ENCODE peak calls at places on chromosomes 11 and 22, in ten cellular contexts. One of them, this sample, is unnamed. For H3K9me3, the result is how much of the 10 kb centered on the place peaks cover.

GRCh38 chr11:22666700-22667439 is 459 bp downstream of the GAS2 start:
- DNase-seq in ovary: peak
- DNase-seq in GM12878: no peak
- DNase-seq in tibial nerve: no peak
- DNase-seq in A549: no peak
- DNase-seq in transverse colon: peak
- DNase-seq in suprapubic skin: no peak
- DNase-seq in HepG2: peak
- DNase-seq in stomach: peak
- DNase-seq in H1: peak
- DNase-seq in this sample: no peak

GRCh38 chr22:49671331-49672012 is 156.2 kb downstream of the BRD1 start:
- DNase-seq in ovary: no peak
- DNase-seq in GM12878: no peak
- DNase-seq in tibial nerve: no peak
- DNase-seq in A549: no peak
- DNase-seq in transverse colon: no peak
- DNase-seq in suprapubic skin: peak
- DNase-seq in HepG2: no peak
- DNase-seq in stomach: peak
- DNase-seq in H1: no peak
- DNase-seq in this sample: no peak

GRCh38 chr11:61602775-61603569 is 22.1 kb upstream of the SYT7 start:
- DNase-seq in ovary: peak
- DNase-seq in GM12878: no peak
- DNase-seq in tibial nerve: peak
- DNase-seq in A549: no peak
- DNase-seq in transverse colon: peak
- DNase-seq in suprapubic skin: peak
- DNase-seq in HepG2: no peak
- DNase-seq in stomach: peak
- DNase-seq in H1: no peak
- DNase-seq in this sample: peak

GRCh38 chr11:94574193-94574961 is 7.2 kb downstream of the PIWIL4 start:
- DNase-seq in ovary: peak
- DNase-seq in GM12878: no peak
- DNase-seq in tibial nerve: no peak
- DNase-seq in A549: no peak
- DNase-seq in transverse colon: no peak
- DNase-seq in suprapubic skin: no peak
- DNase-seq in HepG2: no peak
- DNase-seq in stomach: no peak
- DNase-seq in H1: no peak
- DNase-seq in this sample: no peak

GRCh38 chr11:7551571-7551970 is 37.8 kb downstream of the PPFIBP2 start:
- DNase-seq in ovary: no peak
- DNase-seq in GM12878: no peak
- DNase-seq in tibial nerve: no peak
- DNase-seq in A549: no peak
- DNase-seq in transverse colon: no peak
- DNase-seq in suprapubic skin: no peak
- DNase-seq in HepG2: no peak
- DNase-seq in stomach: no peak
- DNase-seq in H1: no peak
- DNase-seq in this sample: no peak

GRCh38 chr11:107799245-107799859 is 59.2 kb downstream of the SLC35F2 start:
- DNase-seq in ovary: peak
- DNase-seq in GM12878: peak
- DNase-seq in tibial nerve: peak
- DNase-seq in A549: peak
- DNase-seq in transverse colon: peak
- DNase-seq in suprapubic skin: peak
- DNase-seq in HepG2: peak
- DNase-seq in stomach: peak
- DNase-seq in H1: peak
- DNase-seq in this sample: peak

GRCh38 chr11:47332303-47332711 is 20.2 kb downstream of the MYBPC3 start:
- DNase-seq in ovary: no peak
- DNase-seq in GM12878: no peak
- DNase-seq in tibial nerve: no peak
- DNase-seq in A549: no peak
- DNase-seq in transverse colon: no peak
- DNase-seq in suprapubic skin: no peak
- DNase-seq in HepG2: no peak
- DNase-seq in stomach: no peak
- DNase-seq in H1: no peak
- DNase-seq in this sample: no peak

GRCh38 chr22:19438286-19438685 is 5.9 kb downstream of the MRPL40 start:
- DNase-seq in ovary: no peak
- DNase-seq in GM12878: no peak
- DNase-seq in tibial nerve: no peak
- DNase-seq in A549: no peak
- DNase-seq in transverse colon: no peak
- DNase-seq in suprapubic skin: no peak
- DNase-seq in HepG2: no peak
- DNase-seq in stomach: no peak
- DNase-seq in H1: no peak
- DNase-seq in this sample: no peak

GRCh38 chr11:74566386-74566960 is 25.9 kb upstream of the POLD3 start:
- DNase-seq in ovary: no peak
- DNase-seq in GM12878: no peak
- DNase-seq in tibial nerve: no peak
- DNase-seq in A549: no peak
- DNase-seq in transverse colon: no peak
- DNase-seq in suprapubic skin: no peak
- DNase-seq in HepG2: no peak
- DNase-seq in stomach: no peak
- DNase-seq in H1: no peak
- DNase-seq in this sample: no peak

GRCh38 chr11:119339581-119340334 is 925 bp downstream of the C1QTNF5 start:
- DNase-seq in ovary: peak
- DNase-seq in GM12878: no peak
- DNase-seq in tibial nerve: no peak
- DNase-seq in A549: no peak
- DNase-seq in transverse colon: peak
- DNase-seq in suprapubic skin: no peak
- DNase-seq in HepG2: peak
- DNase-seq in stomach: peak
- DNase-seq in H1: no peak
- DNase-seq in this sample: peak

GRCh38 chr22:40345801-40346177 is 511 bp upstream of the ADSL start:
- DNase-seq in ovary: peak
- DNase-seq in GM12878: no peak
- DNase-seq in tibial nerve: no peak
- DNase-seq in A549: no peak
- DNase-seq in transverse colon: peak
- DNase-seq in suprapubic skin: peak
- DNase-seq in HepG2: peak
- DNase-seq in stomach: peak
- DNase-seq in H1: no peak
- DNase-seq in this sample: no peak

GRCh38 chr11:58958500-58958899 is 19.2 kb downstream of the GLYATL1 start:
- DNase-seq in ovary: no peak
- DNase-seq in GM12878: peak
- DNase-seq in tibial nerve: no peak
- DNase-seq in A549: peak
- DNase-seq in transverse colon: peak
- DNase-seq in suprapubic skin: no peak
- DNase-seq in HepG2: peak
- DNase-seq in stomach: peak
- DNase-seq in H1: peak
- DNase-seq in this sample: no peak

GRCh38 chr11:62669420-62670161 is 1.9 kb upstream of the UQCC3 start:
- DNase-seq in ovary: no peak
- DNase-seq in GM12878: no peak
- DNase-seq in tibial nerve: no peak
- DNase-seq in A549: peak
- DNase-seq in transverse colon: peak
- DNase-seq in suprapubic skin: no peak
- DNase-seq in HepG2: peak
- DNase-seq in stomach: no peak
- DNase-seq in H1: no peak
- DNase-seq in this sample: no peak

GRCh38 chr11:124892131-124892530 is 5.5 kb downstream of the ROBO4 start:
- DNase-seq in ovary: no peak
- DNase-seq in GM12878: no peak
- DNase-seq in tibial nerve: no peak
- DNase-seq in A549: no peak
- DNase-seq in transverse colon: no peak
- DNase-seq in suprapubic skin: no peak
- DNase-seq in HepG2: no peak
- DNase-seq in stomach: no peak
- DNase-seq in H1: no peak
- DNase-seq in this sample: no peak
- H3K9me3 ChIP-seq in ovary: under half
- H3K9me3 ChIP-seq in GM12878: under half
- H3K9me3 ChIP-seq in tibial nerve: under half
- H3K9me3 ChIP-seq in A549: under half
- H3K9me3 ChIP-seq in transverse colon: under half
- H3K9me3 ChIP-seq in suprapubic skin: under half
- H3K9me3 ChIP-seq in HepG2: under half
- H3K9me3 ChIP-seq in stomach: under half
- H3K9me3 ChIP-seq in H1: under half
- H3K9me3 ChIP-seq in this sample: under half

GRCh38 chr11:68204402-68204801 is 8.7 kb downstream of the KMT5B start:
- DNase-seq in ovary: no peak
- DNase-seq in GM12878: no peak
- DNase-seq in tibial nerve: no peak
- DNase-seq in A549: no peak
- DNase-seq in transverse colon: no peak
- DNase-seq in suprapubic skin: no peak
- DNase-seq in HepG2: no peak
- DNase-seq in stomach: no peak
- DNase-seq in H1: no peak
- DNase-seq in this sample: no peak

GRCh38 chr11:68200639-68201038 is 12.5 kb downstream of the KMT5B start:
- DNase-seq in ovary: no peak
- DNase-seq in GM12878: no peak
- DNase-seq in tibial nerve: no peak
- DNase-seq in A549: no peak
- DNase-seq in transverse colon: no peak
- DNase-seq in suprapubic skin: no peak
- DNase-seq in HepG2: no peak
- DNase-seq in stomach: no peak
- DNase-seq in H1: no peak
- DNase-seq in this sample: no peak

GRCh38 chr11:68202165-68202564 is 10.9 kb downstream of the KMT5B start:
- DNase-seq in ovary: no peak
- DNase-seq in GM12878: no peak
- DNase-seq in tibial nerve: no peak
- DNase-seq in A549: no peak
- DNase-seq in transverse colon: no peak
- DNase-seq in suprapubic skin: no peak
- DNase-seq in HepG2: no peak
- DNase-seq in stomach: no peak
- DNase-seq in H1: no peak
- DNase-seq in this sample: no peak

GRCh38 chr11:68211546-68211945 is 1.6 kb downstream of the KMT5B start:
- DNase-seq in ovary: no peak
- DNase-seq in GM12878: no peak
- DNase-seq in tibial nerve: no peak
- DNase-seq in A549: no peak
- DNase-seq in transverse colon: peak
- DNase-seq in suprapubic skin: peak
- DNase-seq in HepG2: no peak
- DNase-seq in stomach: peak
- DNase-seq in H1: no peak
- DNase-seq in this sample: no peak

GRCh38 chr11:68206211-68206610 is 6.9 kb downstream of the KMT5B start:
- DNase-seq in ovary: no peak
- DNase-seq in GM12878: no peak
- DNase-seq in tibial nerve: no peak
- DNase-seq in A549: peak
- DNase-seq in transverse colon: no peak
- DNase-seq in suprapubic skin: no peak
- DNase-seq in HepG2: peak
- DNase-seq in stomach: no peak
- DNase-seq in H1: no peak
- DNase-seq in this sample: no peak
- TF ChIP-seq EP300 in ovary: no peak
- TF ChIP-seq EP300 in GM12878: no peak
- TF ChIP-seq EP300 in tibial nerve: no peak
- TF ChIP-seq EP300 in A549: no peak
- TF ChIP-seq EP300 in transverse colon: no peak
- TF ChIP-seq EP300 in suprapubic skin: no peak
- TF ChIP-seq EP300 in HepG2: no peak
- TF ChIP-seq EP300 in stomach: no peak
- TF ChIP-seq EP300 in H1: no peak
- TF ChIP-seq EP300 in this sample: no peak

DNA sequence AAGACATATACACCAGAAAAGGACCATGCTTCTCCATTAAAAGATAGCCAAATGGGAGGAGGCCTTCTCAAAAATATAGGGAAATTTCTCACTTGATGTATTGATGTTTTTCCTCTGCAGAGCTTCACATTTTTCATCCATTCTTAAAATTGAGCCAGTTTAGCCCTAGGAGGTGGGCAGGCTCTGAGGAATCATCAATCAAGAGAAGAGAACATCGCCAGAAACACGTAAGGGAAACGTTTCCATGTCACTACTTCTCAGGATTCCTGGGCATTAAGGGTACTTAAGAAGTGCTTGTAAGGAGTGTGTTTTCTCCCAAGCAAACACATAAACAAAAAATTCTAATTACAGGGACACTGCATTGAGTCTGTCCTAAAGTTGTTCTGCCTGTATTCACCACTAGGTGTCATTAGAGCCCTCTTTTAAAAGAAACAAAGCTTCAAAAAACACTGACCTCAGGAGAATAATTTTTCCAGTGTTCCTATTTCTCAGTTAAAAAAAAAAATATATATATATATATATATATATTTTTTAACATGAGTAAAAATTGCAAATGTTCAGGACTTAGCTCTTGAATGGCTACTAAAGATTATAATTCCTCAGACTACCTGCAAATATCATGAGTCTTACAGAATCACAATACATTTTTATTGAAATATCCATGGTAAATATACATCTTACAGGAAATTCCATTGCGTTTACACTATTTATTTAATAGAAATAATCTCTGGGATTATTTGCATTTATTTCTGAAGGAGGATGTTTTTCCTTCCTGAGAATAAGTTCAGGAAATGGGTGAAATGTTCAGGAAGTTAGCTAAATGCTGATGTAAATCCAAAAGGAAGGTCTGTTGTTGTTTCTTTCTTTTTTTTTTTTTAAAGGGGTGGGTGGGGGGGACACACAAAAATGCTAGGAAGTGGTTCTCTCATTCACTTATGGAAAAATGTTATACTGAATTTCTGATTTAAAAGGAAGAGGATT is 16.0 kb downstream of the FZD4 start:
- DNase-seq in ovary: no peak
- DNase-seq in GM12878: no peak
- DNase-seq in tibial nerve: no peak
- DNase-seq in A549: peak
- DNase-seq in transverse colon: no peak
- DNase-seq in suprapubic skin: no peak
- DNase-seq in HepG2: peak
- DNase-seq in stomach: no peak
- DNase-seq in H1: no peak
- DNase-seq in this sample: no peak
- H3K9me3 ChIP-seq in ovary: under half
- H3K9me3 ChIP-seq in GM12878: under half
- H3K9me3 ChIP-seq in tibial nerve: under half
- H3K9me3 ChIP-seq in A549: under half
- H3K9me3 ChIP-seq in transverse colon: under half
- H3K9me3 ChIP-seq in suprapubic skin: under half
- H3K9me3 ChIP-seq in HepG2: under half
- H3K9me3 ChIP-seq in stomach: under half
- H3K9me3 ChIP-seq in H1: under half
- H3K9me3 ChIP-seq in this sample: under half

GRCh38 chr22:22865311-22866072 is 22.1 kb upstream of the IGLL5 start:
- DNase-seq in ovary: no peak
- DNase-seq in GM12878: no peak
- DNase-seq in tibial nerve: no peak
- DNase-seq in A549: no peak
- DNase-seq in transverse colon: peak
- DNase-seq in suprapubic skin: no peak
- DNase-seq in HepG2: no peak
- DNase-seq in stomach: no peak
- DNase-seq in H1: no peak
- DNase-seq in this sample: no peak
- TF ChIP-seq EP300 in ovary: no peak
- TF ChIP-seq EP300 in GM12878: no peak
- TF ChIP-seq EP300 in tibial nerve: no peak
- TF ChIP-seq EP300 in A549: no peak
- TF ChIP-seq EP300 in transverse colon: no peak
- TF ChIP-seq EP300 in suprapubic skin: no peak
- TF ChIP-seq EP300 in HepG2: no peak
- TF ChIP-seq EP300 in stomach: no peak
- TF ChIP-seq EP300 in H1: no peak
- TF ChIP-seq EP300 in this sample: no peak

This sample was measured in sigmoid colon.